ENCODE peak calls at places on chromosomes 11 and 22, in ten cellular contexts. One of them, this sample, is unnamed. For H3K9me3, the result is how much of the 10 kb centered on the place peaks cover.

GRCh38 chr22:24601217-24602104 is 1.5 kb upstream of the GGT1 start:
- DNase-seq in fibroblast of lung: no peak
- DNase-seq in hepatocyte: no peak
- DNase-seq in tibial nerve: no peak
- DNase-seq in tibial artery: no peak
- DNase-seq in cardiac muscle cell: no peak
- DNase-seq in transverse colon: peak
- DNase-seq in HAP-1: no peak
- DNase-seq in heart left ventricle: peak
- DNase-seq in neuronal stem cell: no peak
- DNase-seq in this sample: no peak

GRCh38 chr11:66919938-66920337 is 38.2 kb downstream of the PC start:
- DNase-seq in heart left ventricle: no peak
- DNase-seq in tibial nerve: no peak
- DNase-seq in fibroblast of lung: no peak
- DNase-seq in cardiac muscle cell: no peak
- DNase-seq in HAP-1: no peak
- DNase-seq in hepatocyte: no peak
- DNase-seq in tibial artery: no peak
- DNase-seq in neuronal stem cell: no peak
- DNase-seq in transverse colon: no peak
- DNase-seq in this sample: no peak

GRCh38 chr11:124108158-124108557 is 7.1 kb upstream of the VWA5A start:
- DNase-seq in hepatocyte: peak
- DNase-seq in neuronal stem cell: no peak
- DNase-seq in fibroblast of lung: peak
- DNase-seq in transverse colon: peak
- DNase-seq in heart left ventricle: no peak
- DNase-seq in HAP-1: no peak
- DNase-seq in tibial nerve: no peak
- DNase-seq in cardiac muscle cell: peak
- DNase-seq in tibial artery: no peak
- DNase-seq in this sample: no peak

GRCh38 chr11:8067929-8068575 is 13.0 kb upstream of the TUB start:
- DNase-seq in cardiac muscle cell: no peak
- DNase-seq in tibial nerve: no peak
- DNase-seq in fibroblast of lung: no peak
- DNase-seq in transverse colon: no peak
- DNase-seq in HAP-1: no peak
- DNase-seq in hepatocyte: no peak
- DNase-seq in tibial artery: peak
- DNase-seq in neuronal stem cell: no peak
- DNase-seq in heart left ventricle: no peak
- DNase-seq in this sample: no peak

GRCh38 chr11:108289699-108290098 is 66.8 kb downstream of the ATM start:
- DNase-seq in tibial artery: no peak
- DNase-seq in heart left ventricle: no peak
- DNase-seq in transverse colon: no peak
- DNase-seq in HAP-1: no peak
- DNase-seq in fibroblast of lung: no peak
- DNase-seq in cardiac muscle cell: no peak
- DNase-seq in tibial nerve: no peak
- DNase-seq in hepatocyte: no peak
- DNase-seq in neuronal stem cell: no peak
- DNase-seq in this sample: no peak

GRCh38 chr22:43566021-43566420 is 154.2 kb downstream of the MPPED1 start:
- DNase-seq in HAP-1: no peak
- DNase-seq in tibial artery: no peak
- DNase-seq in tibial nerve: no peak
- DNase-seq in heart left ventricle: no peak
- DNase-seq in hepatocyte: no peak
- DNase-seq in cardiac muscle cell: no peak
- DNase-seq in transverse colon: no peak
- DNase-seq in fibroblast of lung: no peak
- DNase-seq in neuronal stem cell: no peak
- DNase-seq in this sample: no peak

GRCh38 chr11:61695917-61696316 is 15.7 kb downstream of the DAGLA start:
- DNase-seq in HAP-1: no peak
- DNase-seq in tibial artery: peak
- DNase-seq in cardiac muscle cell: no peak
- DNase-seq in neuronal stem cell: no peak
- DNase-seq in fibroblast of lung: peak
- DNase-seq in tibial nerve: peak
- DNase-seq in hepatocyte: peak
- DNase-seq in heart left ventricle: peak
- DNase-seq in transverse colon: peak
- DNase-seq in this sample: peak

GRCh38 chr11:96102664-96103068 is 178.8 kb upstream of the MTMR2 start:
- DNase-seq in HAP-1: no peak
- DNase-seq in tibial nerve: no peak
- DNase-seq in fibroblast of lung: peak
- DNase-seq in heart left ventricle: no peak
- DNase-seq in cardiac muscle cell: no peak
- DNase-seq in neuronal stem cell: no peak
- DNase-seq in hepatocyte: no peak
- DNase-seq in tibial artery: no peak
- DNase-seq in transverse colon: no peak
- DNase-seq in this sample: no peak

GRCh38 chr22:49008682-49009235 is 818.9 kb downstream of the BRD1 start:
- DNase-seq in tibial nerve: no peak
- DNase-seq in hepatocyte: peak
- DNase-seq in heart left ventricle: no peak
- DNase-seq in transverse colon: no peak
- DNase-seq in cardiac muscle cell: no peak
- DNase-seq in HAP-1: no peak
- DNase-seq in fibroblast of lung: no peak
- DNase-seq in tibial artery: peak
- DNase-seq in neuronal stem cell: no peak
- DNase-seq in this sample: no peak

GRCh38 chr22:49011379-49011768 is 816.3 kb downstream of the BRD1 start:
- DNase-seq in tibial nerve: no peak
- DNase-seq in heart left ventricle: no peak
- DNase-seq in fibroblast of lung: no peak
- DNase-seq in hepatocyte: no peak
- DNase-seq in transverse colon: no peak
- DNase-seq in tibial artery: peak
- DNase-seq in HAP-1: no peak
- DNase-seq in cardiac muscle cell: no peak
- DNase-seq in neuronal stem cell: no peak
- DNase-seq in this sample: no peak

GRCh38 chr22:49009359-49010063 is 818.2 kb downstream of the BRD1 start:
- DNase-seq in tibial artery: peak
- DNase-seq in cardiac muscle cell: no peak
- DNase-seq in transverse colon: no peak
- DNase-seq in fibroblast of lung: no peak
- DNase-seq in hepatocyte: peak
- DNase-seq in neuronal stem cell: no peak
- DNase-seq in heart left ventricle: no peak
- DNase-seq in HAP-1: no peak
- DNase-seq in tibial nerve: no peak
- DNase-seq in this sample: no peak

GRCh38 chr22:49010901-49011300 is 816.8 kb downstream of the BRD1 start:
- DNase-seq in heart left ventricle: no peak
- DNase-seq in cardiac muscle cell: no peak
- DNase-seq in tibial artery: no peak
- DNase-seq in tibial nerve: no peak
- DNase-seq in neuronal stem cell: no peak
- DNase-seq in hepatocyte: no peak
- DNase-seq in fibroblast of lung: no peak
- DNase-seq in HAP-1: no peak
- DNase-seq in transverse colon: no peak
- DNase-seq in this sample: peak

GRCh38 chr22:49010086-49010863 is 817.4 kb downstream of the BRD1 start:
- DNase-seq in fibroblast of lung: no peak
- DNase-seq in tibial nerve: no peak
- DNase-seq in neuronal stem cell: no peak
- DNase-seq in transverse colon: no peak
- DNase-seq in heart left ventricle: no peak
- DNase-seq in HAP-1: no peak
- DNase-seq in hepatocyte: no peak
- DNase-seq in tibial artery: peak
- DNase-seq in cardiac muscle cell: no peak
- DNase-seq in this sample: no peak
- H3K9me3 ChIP-seq in fibroblast of lung: under half
- H3K9me3 ChIP-seq in tibial nerve: under half
- H3K9me3 ChIP-seq in neuronal stem cell: under half
- H3K9me3 ChIP-seq in transverse colon: under half
- H3K9me3 ChIP-seq in heart left ventricle: under half
- H3K9me3 ChIP-seq in HAP-1: under half
- H3K9me3 ChIP-seq in hepatocyte: under half
- H3K9me3 ChIP-seq in tibial artery: under half
- H3K9me3 ChIP-seq in cardiac muscle cell: under half
- H3K9me3 ChIP-seq in this sample: under half

GRCh38 chr11:133500936-133501335 is 31.4 kb downstream of the OPCML start:
- DNase-seq in tibial nerve: no peak
- DNase-seq in HAP-1: no peak
- DNase-seq in tibial artery: no peak
- DNase-seq in heart left ventricle: no peak
- DNase-seq in hepatocyte: no peak
- DNase-seq in fibroblast of lung: no peak
- DNase-seq in cardiac muscle cell: no peak
- DNase-seq in transverse colon: no peak
- DNase-seq in neuronal stem cell: no peak
- DNase-seq in this sample: no peak

GRCh38 chr11:133503776-133504175 is 28.5 kb downstream of the OPCML start:
- DNase-seq in tibial artery: no peak
- DNase-seq in tibial nerve: no peak
- DNase-seq in neuronal stem cell: no peak
- DNase-seq in heart left ventricle: no peak
- DNase-seq in cardiac muscle cell: no peak
- DNase-seq in hepatocyte: no peak
- DNase-seq in transverse colon: no peak
- DNase-seq in fibroblast of lung: no peak
- DNase-seq in HAP-1: no peak
- DNase-seq in this sample: no peak

GRCh38 chr11:133501643-133502535 is 30.4 kb downstream of the OPCML start:
- DNase-seq in neuronal stem cell: no peak
- DNase-seq in HAP-1: no peak
- DNase-seq in tibial nerve: no peak
- DNase-seq in hepatocyte: no peak
- DNase-seq in heart left ventricle: peak
- DNase-seq in fibroblast of lung: no peak
- DNase-seq in tibial artery: no peak
- DNase-seq in transverse colon: no peak
- DNase-seq in cardiac muscle cell: no peak
- DNase-seq in this sample: no peak

GRCh38 chr11:133498969-133499368 is 33.3 kb downstream of the OPCML start:
- DNase-seq in transverse colon: no peak
- DNase-seq in hepatocyte: no peak
- DNase-seq in HAP-1: no peak
- DNase-seq in heart left ventricle: no peak
- DNase-seq in tibial artery: no peak
- DNase-seq in tibial nerve: no peak
- DNase-seq in neuronal stem cell: no peak
- DNase-seq in fibroblast of lung: no peak
- DNase-seq in cardiac muscle cell: no peak
- DNase-seq in this sample: no peak

DNA sequence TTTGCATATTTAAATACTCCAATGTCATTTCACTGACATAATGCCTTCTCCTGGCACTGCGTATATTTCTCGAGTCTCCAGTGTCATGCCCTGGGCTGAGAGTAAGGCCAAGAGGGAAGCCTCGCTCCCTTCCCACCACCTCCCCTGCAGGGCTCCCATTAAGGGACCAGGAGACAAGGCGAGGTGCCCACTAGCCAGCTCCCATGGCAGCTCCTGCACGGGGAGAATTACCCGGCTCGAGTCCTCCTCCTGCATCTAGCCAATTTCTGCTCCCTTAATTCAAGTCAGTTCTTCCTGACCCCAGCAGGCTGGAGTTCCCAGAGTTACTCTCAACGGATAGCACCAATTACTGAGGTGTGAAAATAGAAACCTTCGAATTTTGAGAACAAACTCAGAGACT is 31.9 kb downstream of the OPCML start:
- DNase-seq in hepatocyte: no peak
- DNase-seq in neuronal stem cell: no peak
- DNase-seq in heart left ventricle: no peak
- DNase-seq in tibial nerve: no peak
- DNase-seq in HAP-1: no peak
- DNase-seq in transverse colon: no peak
- DNase-seq in cardiac muscle cell: no peak
- DNase-seq in tibial artery: no peak
- DNase-seq in fibroblast of lung: no peak
- DNase-seq in this sample: no peak
- H3K9me3 ChIP-seq in hepatocyte: under half
- H3K9me3 ChIP-seq in neuronal stem cell: under half
- H3K9me3 ChIP-seq in heart left ventricle: under half
- H3K9me3 ChIP-seq in tibial nerve: under half
- H3K9me3 ChIP-seq in HAP-1: under half
- H3K9me3 ChIP-seq in transverse colon: under half
- H3K9me3 ChIP-seq in cardiac muscle cell: under half
- H3K9me3 ChIP-seq in tibial artery: under half
- H3K9me3 ChIP-seq in fibroblast of lung: under half
- H3K9me3 ChIP-seq in this sample: under half

DNA sequence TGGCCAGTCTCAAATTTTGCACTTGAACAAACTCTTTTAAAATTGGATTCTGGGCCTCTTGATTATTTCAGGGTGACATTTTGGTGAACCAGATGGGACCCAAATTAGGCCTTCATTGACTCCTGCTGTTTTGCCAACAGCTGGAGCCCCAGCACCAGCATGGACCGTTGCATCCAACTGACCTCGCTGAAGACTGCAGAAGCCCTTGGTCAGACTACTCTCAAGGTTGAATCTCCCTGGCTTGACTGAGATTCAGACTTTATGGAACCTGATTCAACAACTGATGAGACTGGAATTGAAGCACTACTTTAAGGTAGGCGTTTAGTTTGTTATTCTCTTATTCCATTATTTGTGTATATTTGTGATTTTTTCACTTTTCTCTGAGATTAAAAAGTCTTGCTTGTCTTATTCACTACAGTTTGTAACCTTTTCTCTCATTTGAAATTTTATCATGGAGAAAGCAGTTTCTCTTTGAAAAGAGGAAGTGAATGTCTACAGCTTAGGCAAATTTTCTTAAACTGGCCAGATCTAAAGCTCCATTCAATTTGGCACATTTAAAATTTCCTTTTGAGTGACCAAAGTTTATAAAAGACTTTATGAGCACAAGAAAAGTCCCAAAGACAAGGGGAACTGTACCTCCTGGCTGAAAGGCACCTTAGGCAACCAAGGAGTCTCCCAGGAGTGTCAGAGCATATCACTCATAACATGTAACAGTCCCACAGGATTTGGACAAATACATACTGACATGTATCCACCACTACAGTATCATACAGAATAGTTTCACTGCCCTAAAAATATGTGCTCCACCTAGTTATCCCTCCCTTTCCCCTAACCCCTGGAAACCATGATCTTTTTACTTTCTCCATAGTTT is 41.4 kb downstream of the NARS2 start:
- DNase-seq in transverse colon: no peak
- DNase-seq in tibial nerve: no peak
- DNase-seq in cardiac muscle cell: no peak
- DNase-seq in neuronal stem cell: no peak
- DNase-seq in heart left ventricle: no peak
- DNase-seq in fibroblast of lung: no peak
- DNase-seq in tibial artery: no peak
- DNase-seq in hepatocyte: no peak
- DNase-seq in HAP-1: no peak
- DNase-seq in this sample: no peak
- H3K9me3 ChIP-seq in transverse colon: under half
- H3K9me3 ChIP-seq in tibial nerve: under half
- H3K9me3 ChIP-seq in cardiac muscle cell: under half
- H3K9me3 ChIP-seq in neuronal stem cell: under half
- H3K9me3 ChIP-seq in heart left ventricle: under half
- H3K9me3 ChIP-seq in fibroblast of lung: under half
- H3K9me3 ChIP-seq in tibial artery: under half
- H3K9me3 ChIP-seq in hepatocyte: under half
- H3K9me3 ChIP-seq in HAP-1: under half
- H3K9me3 ChIP-seq in this sample: under half

GRCh38 chr11:2657697-2658284 is 42.0 kb downstream of the KCNQ1OT1 start:
- DNase-seq in hepatocyte: no peak
- DNase-seq in neuronal stem cell: no peak
- DNase-seq in tibial artery: no peak
- DNase-seq in cardiac muscle cell: no peak
- DNase-seq in HAP-1: no peak
- DNase-seq in heart left ventricle: no peak
- DNase-seq in tibial nerve: no peak
- DNase-seq in transverse colon: no peak
- DNase-seq in fibroblast of lung: no peak
- DNase-seq in this sample: no peak
- H3K9me3 ChIP-seq in hepatocyte: under half
- H3K9me3 ChIP-seq in neuronal stem cell: under half
- H3K9me3 ChIP-seq in tibial artery: under half
- H3K9me3 ChIP-seq in cardiac muscle cell: under half
- H3K9me3 ChIP-seq in HAP-1: under half
- H3K9me3 ChIP-seq in heart left ventricle: under half
- H3K9me3 ChIP-seq in tibial nerve: under half
- H3K9me3 ChIP-seq in transverse colon: under half
- H3K9me3 ChIP-seq in fibroblast of lung: under half
- H3K9me3 ChIP-seq in this sample: under half

This sample was measured in adrenal gland.